ENCODE peak calls at places on chromosomes 12 and 14, in seven cellular contexts. K is GM12878, E is A549, N is HepG2, X is HCT116, Z is K562, Y is endothelial cell of umbilical vein. D is an unnamed sample.

GRCh38 chr14:92686411-92686762 is 62.0 kb downstream of the LGMN start:
- DNase-seq in E (no peak), Y (no peak), N (no peak), Z (no peak), X (no peak), K (no peak), D (no peak)

GRCh38 chr12:93449277-93449676 is 7.5 kb upstream of the UBE2N start:
- DNase-seq in K (no peak), Y (no peak), E (no peak), Z (no peak), X (no peak), N (no peak), D (peak; percentile 93)

GRCh38 chr12:131094831-131095805 is 141.4 kb downstream of the ADGRD1 start:
- DNase-seq in Z (no peak), X (no peak), Y (no peak), K (no peak), N (no peak), E (no peak), D (no peak)

GRCh38 chr12:46661161-46661845 is 164.5 kb downstream of the SLC38A4 start:
- DNase-seq in E (peak; percentile 47), N (peak; percentile 77), K (peak; percentile 48), Z (peak; percentile 67), Y (peak; percentile 94), X (peak; percentile 71), D (peak; percentile 89)

GRCh38 chr14:74401504-74402241 is 24.3 kb downstream of the SYNDIG1L start:
- DNase-seq in X (no peak), K (peak; percentile 45), Z (peak; percentile 11), Y (no peak), N (no peak), E (no peak), D (peak; percentile 11)

GRCh38 chr12:19546027-19546426 is 106.7 kb downstream of the AEBP2 start:
- DNase-seq in N (no peak), E (no peak), X (no peak), Y (peak; percentile 71), Z (no peak), K (no peak), D (no peak)

GRCh38 chr14:91342243-91342760 is 75.3 kb downstream of the CCDC88C start:
- DNase-seq in K (no peak), E (no peak), Z (no peak), X (no peak), Y (no peak), N (no peak), D (no peak)

GRCh38 chr14:51697848-51698247 is 46.1 kb downstream of the FRMD6 start:
- DNase-seq in E (no peak), K (no peak), Z (no peak), N (no peak), Y (no peak), X (no peak), D (no peak)

GRCh38 chr12:56769868-56770267 is 6.7 kb downstream of the HSD17B6 start:
- DNase-seq in Y (no peak), E (no peak), N (no peak), X (no peak), K (no peak), Z (no peak), D (no peak)

GRCh38 chr12:98572010-98572409 is 21.5 kb upstream of the SLC25A3 start:
- DNase-seq in Y (no peak), X (no peak), N (peak; percentile 35), Z (peak; percentile 54), K (no peak), E (peak; percentile 32), D (peak; percentile 41)

GRCh38 chr12:5391638-5392037 is 40.3 kb upstream of the NTF3 start:
- DNase-seq in Y (no peak), E (no peak), N (no peak), Z (no peak), K (no peak), X (no peak), D (no peak)

GRCh38 chr12:127300753-127301152 is 966.2 kb upstream of the TMEM132C start:
- DNase-seq in K (no peak), N (no peak), E (no peak), Z (no peak), Y (no peak), X (no peak), D (no peak)

GRCh38 chr12:6821271-6821673 is 349 bp upstream of the GPR162 start:
- DNase-seq in E (peak; percentile 29), N (no peak), K (no peak), Y (peak; percentile 83), X (no peak), Z (peak; percentile 50), D (peak; percentile 88)

GRCh38 chr12:132908145-132909029 is 21.0 kb upstream of the CHFR start:
- DNase-seq in X (no peak), N (no peak), Y (peak; percentile 97), K (peak; percentile 89), E (no peak), Z (peak; percentile 58), D (peak; percentile 86)
- TF ChIP-seq POLR2A in X (no peak), N (no peak), Y (no peak), K (no peak), E (no peak), Z (no peak), D (no peak)

GRCh38 chr12:113202300-113203075 is 17.0 kb downstream of the RITA1 start:
- DNase-seq in Y (no peak), X (no peak), E (no peak), Z (no peak), N (no peak), K (no peak), D (peak; percentile 32)

GRCh38 chr12:113201187-113202177 is 16.0 kb downstream of the RITA1 start:
- DNase-seq in K (no peak), E (no peak), Z (no peak), Y (no peak), X (no peak), N (no peak), D (no peak)

GRCh38 chr12:113207621-113208040 is 13.6 kb upstream of the TPCN1 start:
- DNase-seq in E (no peak), N (no peak), Z (no peak), X (no peak), Y (no peak), K (no peak), D (peak; percentile 94)

GRCh38 chr12:113204806-113205205 is 16.5 kb upstream of the TPCN1 start:
- DNase-seq in Y (no peak), E (no peak), Z (peak; percentile 59), X (no peak), K (no peak), N (no peak), D (peak; percentile 72)

DNA sequence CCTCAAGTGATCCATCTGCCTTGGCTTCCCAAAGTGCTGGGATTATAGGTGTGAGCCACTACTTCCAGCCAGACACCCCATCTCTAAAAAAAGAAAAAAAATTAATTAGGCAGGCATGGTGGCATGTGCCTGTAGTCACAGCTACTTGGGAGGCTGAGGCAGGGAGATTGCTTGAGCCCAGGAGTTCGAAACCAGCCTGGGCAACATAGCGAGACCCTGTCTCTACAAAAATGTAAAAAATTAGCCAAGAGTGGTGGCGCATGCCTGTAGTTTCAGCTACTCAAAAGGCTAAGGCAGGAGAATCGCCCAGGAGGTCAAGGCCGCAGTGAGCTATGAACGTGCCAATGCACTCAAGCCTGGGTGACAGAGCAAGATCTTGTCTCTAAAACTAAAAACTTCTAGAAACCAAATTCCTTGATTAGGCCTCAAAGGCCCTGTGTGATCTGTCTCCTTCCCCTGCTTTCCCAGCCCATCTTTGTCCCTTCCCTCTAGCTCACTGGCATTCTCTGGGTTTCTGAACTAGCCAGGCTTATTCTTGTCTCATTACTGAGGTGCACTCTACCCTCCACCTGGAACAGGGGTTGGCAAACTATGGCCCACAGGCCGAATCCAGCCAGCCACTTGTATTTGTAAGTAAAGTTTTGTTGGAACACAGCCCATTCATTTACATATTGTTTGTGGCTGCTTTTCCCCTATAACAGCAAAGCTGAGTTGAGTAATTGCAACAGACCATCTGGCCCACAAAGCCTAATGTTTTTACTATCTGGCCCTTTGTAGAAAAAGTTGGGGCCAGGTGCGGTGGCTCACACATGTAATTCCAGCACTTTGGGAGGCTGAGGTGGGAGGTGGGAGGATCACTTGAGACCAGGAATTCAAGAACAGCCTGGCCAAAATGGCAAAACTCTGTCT is 17.2 kb upstream of the TPCN1 start:
- DNase-seq in E (no peak), X (no peak), Y (no peak), Z (no peak), K (no peak), N (peak; percentile 12), D (peak; percentile 88)
- TF ChIP-seq MAX in E (no peak), X (no peak), Y (no peak), Z (no peak), K (no peak), N (no peak), D (peak; percentile 35)

GRCh38 chr14:34874386-34875030 is 652 bp downstream of the BAZ1A start:
- DNase-seq in Y (peak; percentile 62), Z (peak; percentile 46), X (no peak), E (peak; percentile 21), N (peak; percentile 65), K (no peak), D (peak; percentile 74)

GRCh38 chr14:34872822-34873590 is 2.2 kb downstream of the BAZ1A start:
- DNase-seq in N (peak; percentile 90), Y (no peak), E (peak; percentile 46), K (no peak), X (no peak), Z (no peak), D (no peak)

GRCh38 chr14:34875031-34875922 is at the start of gene BAZ1A:
- DNase-seq in E (peak; percentile 95), K (peak; percentile 41), N (peak; percentile 93), Z (peak; percentile 81), X (peak; percentile 72), Y (peak; percentile 90), D (peak; percentile 89)

DNA sequence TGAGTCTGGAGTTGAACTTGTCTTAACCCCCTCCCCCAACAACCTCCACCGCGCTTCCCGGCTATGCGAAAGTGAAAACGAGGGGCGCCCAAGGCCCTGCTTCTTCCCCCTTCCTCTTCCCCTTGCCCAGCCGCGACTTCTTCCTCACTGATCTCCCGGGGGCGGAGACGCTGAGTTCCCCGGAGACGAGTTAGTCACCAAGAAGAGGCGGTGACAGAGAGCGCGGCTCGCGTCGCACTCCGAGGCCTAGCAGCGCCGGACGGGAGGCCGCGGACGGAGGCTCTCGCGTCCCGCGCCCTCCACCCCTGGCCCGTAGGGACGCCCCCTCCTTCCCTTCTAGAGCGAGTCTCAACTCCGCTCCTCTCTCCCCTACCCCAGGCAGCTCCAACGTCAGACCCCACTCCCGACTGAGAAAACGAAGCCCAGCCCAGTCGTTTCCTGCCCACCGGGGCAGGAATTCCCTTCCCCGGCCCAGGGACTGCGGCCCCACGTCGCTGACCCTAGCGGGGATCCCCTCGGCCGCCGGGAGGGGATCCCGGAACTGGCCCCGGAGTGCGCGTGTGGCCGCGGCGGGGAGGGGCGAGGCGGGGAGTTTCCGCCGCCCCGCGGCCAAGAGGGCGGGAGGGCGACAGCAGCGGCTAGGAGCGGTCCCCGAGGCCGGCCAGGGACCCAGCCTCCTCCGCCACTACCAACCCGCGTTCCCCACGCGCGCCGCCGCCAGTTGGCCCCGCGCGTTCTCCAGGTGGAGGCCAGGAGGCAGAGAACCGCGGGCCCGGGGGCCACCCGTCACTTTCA is 1.4 kb downstream of the BAZ1A start:
- DNase-seq in X (peak; percentile 54), Y (peak; percentile 85), N (no peak), K (peak; percentile 62), Z (peak; percentile 91), E (peak; percentile 29), D (peak; percentile 98)
- TF ChIP-seq POLR2A in X (peak; percentile 58), Y (peak; percentile 40), N (peak; percentile 86), K (peak; percentile 84), Z (peak; percentile 74), E (peak; percentile 36), D (peak; percentile 59)

GRCh38 chr12:68137278-68137930 is 22.1 kb downstream of the IFNG start:
- DNase-seq in E (no peak), X (no peak), Y (no peak), Z (no peak), N (no peak), K (no peak), D (no peak)

GRCh38 chr12:68129979-68130378 is 29.6 kb downstream of the IFNG start:
- DNase-seq in N (no peak), E (no peak), K (no peak), Z (no peak), X (no peak), Y (no peak), D (no peak)

GRCh38 chr12:68131867-68132414 is 27.6 kb downstream of the IFNG start:
- DNase-seq in Y (no peak), X (no peak), E (no peak), K (no peak), Z (no peak), N (no peak), D (no peak)
- TF ChIP-seq MAX in Y (no peak), X (no peak), E (no peak), K (no peak), Z (no peak), N (no peak), D (no peak)

D was measured in NB4.